ENCODE peak calls at places on chromosomes 1 and 21, in nine cellular contexts. R, C, J, I, Q, O, S, H and X are unnamed samples.

GRCh38 chr1:12543747-12544146 is 74.3 kb downstream of the DHRS3 start:
- DNase-seq in R (no peak), C (no peak), J (no peak), I (no peak), Q (no peak), O (no peak), S (no peak), H (no peak), X (no peak)

GRCh38 chr1:109398343-109399225 is 866 bp upstream of the SORT1 start:
- DNase-seq in R (no peak), C (no peak), J (no peak), I (no peak), Q (no peak), O (no peak), S (no peak), H (no peak), X (no peak)

GRCh38 chr1:59705849-59706599 is 108.7 kb upstream of the HOOK1 start:
- DNase-seq in R (no peak), C (no peak), J (no peak), I (no peak), Q (no peak), O (no peak), S (no peak), H (no peak), X (no peak)

GRCh38 chr1:208201241-208201640 is 42.9 kb downstream of the PLXNA2 start:
- DNase-seq in R (peak; percentile 74), C (no peak), J (peak; percentile 72), I (no peak), Q (peak; percentile 63), O (no peak), S (no peak), H (no peak), X (no peak)

GRCh38 chr1:208026880-208027438 is 116.0 kb upstream of the CD34 start:
- DNase-seq in R (no peak), C (no peak), J (no peak), I (no peak), Q (no peak), O (no peak), S (no peak), H (no peak), X (peak; percentile 23)

GRCh38 chr1:181985981-181986906 is 75.3 kb downstream of the ZNF648 start:
- DNase-seq in R (no peak), C (no peak), J (no peak), I (no peak), Q (no peak), O (no peak), S (no peak), H (no peak), X (no peak)

GRCh38 chr1:14987829-14988603 is 165.5 kb upstream of the TMEM51 start:
- DNase-seq in R (no peak), C (no peak), J (no peak), I (no peak), Q (no peak), O (peak; percentile 61), S (no peak), H (no peak), X (no peak)

GRCh38 chr1:53334312-53334711 is 6.4 kb upstream of the LRP8 start:
- DNase-seq in R (no peak), C (no peak), J (no peak), I (no peak), Q (no peak), O (no peak), S (no peak), H (no peak), X (no peak)

GRCh38 chr1:220124542-220124941 is 30.6 kb downstream of the IARS2 start:
- DNase-seq in R (no peak), C (no peak), J (no peak), I (no peak), Q (no peak), O (no peak), S (no peak), H (no peak), X (no peak)

GRCh38 chr1:64038965-64039926 is 164.2 kb upstream of the UBE2U start:
- DNase-seq in R (peak; percentile 38), C (no peak), J (no peak), I (peak; percentile 92), Q (no peak), O (peak; percentile 61), S (peak; percentile 15), H (no peak), X (peak; percentile 72)

GRCh38 chr21:45243603-45244002 is 44.1 kb downstream of the POFUT2 start:
- DNase-seq in R (no peak), C (no peak), J (no peak), I (no peak), Q (no peak), O (no peak), S (no peak), H (no peak), X (no peak)

GRCh38 chr1:116667577-116668105 is at the start of gene IGSF3:
- DNase-seq in R (peak; percentile 59), C (peak; percentile 60), J (no peak), I (no peak), Q (peak; percentile 93), O (peak; percentile 96), S (no peak), H (no peak), X (peak; percentile 89)

GRCh38 chr1:230208619-230209261 is 141.7 kb downstream of the GALNT2 start:
- DNase-seq in R (no peak), C (no peak), J (no peak), I (no peak), Q (no peak), O (no peak), S (no peak), H (no peak), X (no peak)

GRCh38 chr1:67463298-67463960 is 33.2 kb upstream of the SERBP1 start:
- DNase-seq in R (no peak), C (no peak), J (no peak), I (no peak), Q (no peak), O (no peak), S (no peak), H (no peak), X (peak; percentile 32)

GRCh38 chr1:212630159-212630900 is 21.8 kb downstream of the ATF3 start:
- DNase-seq in R (peak; percentile 75), C (peak; percentile 76), J (peak; percentile 48), I (no peak), Q (peak; percentile 81), O (peak; percentile 75), S (peak; percentile 34), H (no peak), X (peak; percentile 90)

GRCh38 chr21:42845296-42845965 is 33.9 kb downstream of the WDR4 start:
- DNase-seq in R (no peak), C (no peak), J (no peak), I (no peak), Q (no peak), O (peak; percentile 5), S (no peak), H (no peak), X (no peak)

GRCh38 chr1:203017707-203018106 is 8.6 kb upstream of the PPFIA4 start:
- DNase-seq in R (no peak), C (no peak), J (no peak), I (no peak), Q (no peak), O (no peak), S (no peak), H (no peak), X (no peak)

GRCh38 chr21:32459972-32460371 is 47.5 kb downstream of the EVA1C start:
- DNase-seq in R (no peak), C (no peak), J (no peak), I (no peak), Q (no peak), O (no peak), S (no peak), H (no peak), X (no peak)

GRCh38 chr1:2604854-2605753 is 18.5 kb downstream of the PRXL2B start:
- DNase-seq in R (no peak), C (no peak), J (no peak), I (no peak), Q (no peak), O (peak; percentile 24), S (no peak), H (no peak), X (no peak)
- TF ChIP-seq REST in R (no peak), C (no peak), J (no peak), I (no peak), Q (no peak), O (no peak), S (no peak), H (no peak), X (no peak)

GRCh38 chr1:50438945-50439344 is 15.7 kb upstream of the DMRTA2 start:
- DNase-seq in R (no peak), C (no peak), J (no peak), I (no peak), Q (no peak), O (no peak), S (no peak), H (no peak), X (peak; percentile 48)
- TF ChIP-seq REST in R (no peak), C (no peak), J (no peak), I (no peak), Q (no peak), O (no peak), S (no peak), H (no peak), X (no peak)

GRCh38 chr1:32047701-32048100 is 25.0 kb upstream of the TMEM39B start:
- DNase-seq in R (no peak), C (no peak), J (no peak), I (no peak), Q (no peak), O (no peak), S (no peak), H (no peak), X (no peak)

GRCh38 chr1:32045770-32046169 is 27.0 kb upstream of the TMEM39B start:
- DNase-seq in R (no peak), C (no peak), J (no peak), I (no peak), Q (no peak), O (no peak), S (no peak), H (no peak), X (no peak)

GRCh38 chr1:32040711-32041110 is 27.0 kb downstream of the KHDRBS1 start:
- DNase-seq in R (no peak), C (no peak), J (no peak), I (no peak), Q (no peak), O (no peak), S (no peak), H (no peak), X (no peak)

GRCh38 chr1:32042330-32042729 is 28.7 kb downstream of the KHDRBS1 start:
- DNase-seq in R (no peak), C (no peak), J (no peak), I (no peak), Q (no peak), O (no peak), S (no peak), H (no peak), X (no peak)

GRCh38 chr1:32044246-32044645 is 28.5 kb upstream of the TMEM39B start:
- DNase-seq in R (no peak), C (no peak), J (no peak), I (no peak), Q (no peak), O (no peak), S (no peak), H (no peak), X (no peak)
- TF ChIP-seq REST in R (no peak), C (no peak), J (no peak), I (no peak), Q (no peak), O (no peak), S (no peak), H (no peak), X (no peak)

DNA sequence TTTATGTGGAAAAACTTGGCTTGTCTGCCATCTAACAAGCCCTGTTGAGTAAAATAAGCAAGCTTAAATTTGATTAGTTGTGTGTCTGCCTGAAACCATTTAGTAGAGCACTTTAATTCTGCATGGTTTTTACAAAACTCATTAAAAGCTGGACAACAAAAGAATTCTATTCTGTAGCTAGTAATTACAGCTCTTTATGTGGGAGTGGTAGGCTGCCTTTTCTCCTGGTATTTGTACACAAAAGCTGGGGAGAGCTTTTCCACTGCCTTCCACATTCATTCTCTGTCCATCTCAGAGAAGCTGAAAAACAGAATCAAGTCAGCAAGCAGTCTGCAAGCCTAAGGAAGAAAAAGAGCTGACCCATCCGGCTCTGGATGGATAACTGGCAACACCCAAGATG is 1.8 kb downstream of the ETS2 start:
- DNase-seq in R (no peak), C (no peak), J (no peak), I (no peak), Q (no peak), O (peak; percentile 40), S (no peak), H (no peak), X (no peak)
- TF ChIP-seq REST in R (no peak), C (peak; percentile 51), J (no peak), I (no peak), Q (no peak), O (no peak), S (no peak), H (no peak), X (no peak)